ENCODE peak calls at places on chromosomes 3 and 15, in seven cellular contexts. D, X, I, T, Z, G and M are unnamed samples.

GRCh38 chr3:157275832-157276231 is 115.9 kb upstream of the CCNL1 start:
- DNase-seq in D (no peak), X (no peak), I (no peak), T (no peak), Z (no peak), G (no peak), M (no peak)

GRCh38 chr3:197023998-197024651 is 5.5 kb downstream of the MELTF start:
- DNase-seq in D (no peak), X (no peak), I (no peak), T (no peak), Z (no peak), G (peak), M (no peak)

GRCh38 chr3:42088803-42089520 is 2.2 kb upstream of the TRAK1 start:
- DNase-seq in D (no peak), X (no peak), I (no peak), T (no peak), Z (no peak), G (no peak), M (no peak)

GRCh38 chr3:119322523-119323400 is 28.6 kb downstream of the ARHGAP31 start:
- DNase-seq in D (peak), X (peak), I (peak), T (peak), Z (peak), G (peak), M (peak)

GRCh38 chr15:97623091-97623661 is 337.3 kb upstream of the ARRDC4 start:
- DNase-seq in D (no peak), X (no peak), I (no peak), T (no peak), Z (no peak), G (peak), M (no peak)

GRCh38 chr3:27221264-27221932 is 147.8 kb downstream of the NEK10 start:
- DNase-seq in D (no peak), X (no peak), I (no peak), T (no peak), Z (no peak), G (no peak), M (no peak)

GRCh38 chr3:129560931-129561594 is 18.1 kb downstream of the H1-8 start:
- DNase-seq in D (peak), X (peak), I (no peak), T (peak), Z (no peak), G (no peak), M (no peak)

GRCh38 chr15:77851696-77852095 is 219.0 kb upstream of the LINGO1 start:
- DNase-seq in D (no peak), X (peak), I (no peak), T (no peak), Z (no peak), G (peak), M (no peak)

GRCh38 chr15:75104804-75105557 is 81.6 kb downstream of the PPCDC start:
- DNase-seq in D (no peak), X (no peak), I (no peak), T (peak), Z (no peak), G (no peak), M (peak)

GRCh38 chr3:120982608-120983320 is 74.8 kb downstream of the STXBP5L start:
- DNase-seq in D (no peak), X (no peak), I (no peak), T (no peak), Z (no peak), G (peak), M (no peak)

GRCh38 chr15:60049948-60050347 is 45.8 kb downstream of the FOXB1 start:
- DNase-seq in D (no peak), X (no peak), I (no peak), T (no peak), Z (no peak), G (no peak), M (no peak)

GRCh38 chr15:83653288-83653638 is 660 bp upstream of the ADAMTSL3 start:
- DNase-seq in D (no peak), X (no peak), I (no peak), T (no peak), Z (no peak), G (peak), M (no peak)

GRCh38 chr15:99564221-99565030 is 1.4 kb upstream of the MEF2A start:
- DNase-seq in D (no peak), X (peak), I (peak), T (peak), Z (peak), G (peak), M (no peak)

GRCh38 chr15:93265046-93265658 is 176.1 kb upstream of the RGMA start:
- DNase-seq in D (no peak), X (no peak), I (no peak), T (no peak), Z (no peak), G (no peak), M (peak)

GRCh38 chr3:42994595-42994994 is 15.5 kb downstream of the GASK1A start:
- DNase-seq in D (no peak), X (no peak), I (no peak), T (no peak), Z (no peak), G (no peak), M (no peak)

GRCh38 chr15:78131295-78132021 is at the start of gene CIB2:
- DNase-seq in D (no peak), X (peak), I (peak), T (peak), Z (peak), G (peak), M (peak)

GRCh38 chr3:138284957-138285477 is 44.6 kb downstream of the NME9 start:
- DNase-seq in D (no peak), X (no peak), I (no peak), T (no peak), Z (no peak), G (peak), M (no peak)

GRCh38 chr3:57012847-57013246 is 47.6 kb upstream of the SPATA12 start:
- DNase-seq in D (no peak), X (peak), I (no peak), T (no peak), Z (no peak), G (no peak), M (no peak)

GRCh38 chr3:113268306-113268705 is 56.9 kb downstream of the BOC start:
- DNase-seq in D (no peak), X (no peak), I (no peak), T (no peak), Z (no peak), G (no peak), M (no peak)

GRCh38 chr3:149542375-149543312 is 68.1 kb downstream of the TM4SF4 start:
- DNase-seq in D (no peak), X (no peak), I (no peak), T (no peak), Z (no peak), G (no peak), M (no peak)

GRCh38 chr3:188807002-188807401 is 364.8 kb upstream of the TPRG1 start:
- DNase-seq in D (no peak), X (no peak), I (no peak), T (no peak), Z (no peak), G (no peak), M (peak)

GRCh38 chr3:185732782-185733181 is 92.1 kb downstream of the IGF2BP2 start:
- DNase-seq in D (no peak), X (no peak), I (no peak), T (no peak), Z (no peak), G (peak), M (peak)

GRCh38 chr3:196227629-196228493 is 11.5 kb downstream of the SLC51A start:
- DNase-seq in D (no peak), X (peak), I (no peak), T (no peak), Z (no peak), G (peak), M (no peak)

GRCh38 chr3:72345237-72345878 is 502.9 kb downstream of the SHQ1 start:
- DNase-seq in D (no peak), X (no peak), I (no peak), T (no peak), Z (no peak), G (no peak), M (peak)

GRCh38 chr3:55362206-55362960 is 124.7 kb downstream of the WNT5A start:
- DNase-seq in D (no peak), X (no peak), I (no peak), T (no peak), Z (no peak), G (no peak), M (peak)

GRCh38 chr15:74489518-74490338 is 28.8 kb upstream of the UBL7 start:
- DNase-seq in D (no peak), X (no peak), I (peak), T (peak), Z (peak), G (peak), M (peak)

GRCh38 chr3:132800958-132801357 is 78.7 kb upstream of the NPHP3 start:
- DNase-seq in D (no peak), X (no peak), I (no peak), T (no peak), Z (no peak), G (no peak), M (no peak)

GRCh38 chr3:78287085-78287484 is 1247.2 kb downstream of the ROBO2 start:
- DNase-seq in D (no peak), X (no peak), I (no peak), T (no peak), Z (no peak), G (no peak), M (no peak)

GRCh38 chr3:196688349-196688748 is 23.7 kb downstream of the CEP19 start:
- DNase-seq in D (peak), X (peak), I (no peak), T (peak), Z (no peak), G (no peak), M (peak)

GRCh38 chr3:33911525-33912322 is 113.3 kb downstream of the PDCD6IP start:
- DNase-seq in D (no peak), X (no peak), I (no peak), T (no peak), Z (no peak), G (no peak), M (peak)

GRCh38 chr3:11705049-11705448 is 61.3 kb upstream of the VGLL4 start:
- DNase-seq in D (no peak), X (no peak), I (no peak), T (no peak), Z (no peak), G (no peak), M (no peak)

GRCh38 chr3:114450008-114450596 is 156.3 kb downstream of the TIGIT start:
- DNase-seq in D (no peak), X (no peak), I (no peak), T (no peak), Z (no peak), G (no peak), M (peak)

DNA sequence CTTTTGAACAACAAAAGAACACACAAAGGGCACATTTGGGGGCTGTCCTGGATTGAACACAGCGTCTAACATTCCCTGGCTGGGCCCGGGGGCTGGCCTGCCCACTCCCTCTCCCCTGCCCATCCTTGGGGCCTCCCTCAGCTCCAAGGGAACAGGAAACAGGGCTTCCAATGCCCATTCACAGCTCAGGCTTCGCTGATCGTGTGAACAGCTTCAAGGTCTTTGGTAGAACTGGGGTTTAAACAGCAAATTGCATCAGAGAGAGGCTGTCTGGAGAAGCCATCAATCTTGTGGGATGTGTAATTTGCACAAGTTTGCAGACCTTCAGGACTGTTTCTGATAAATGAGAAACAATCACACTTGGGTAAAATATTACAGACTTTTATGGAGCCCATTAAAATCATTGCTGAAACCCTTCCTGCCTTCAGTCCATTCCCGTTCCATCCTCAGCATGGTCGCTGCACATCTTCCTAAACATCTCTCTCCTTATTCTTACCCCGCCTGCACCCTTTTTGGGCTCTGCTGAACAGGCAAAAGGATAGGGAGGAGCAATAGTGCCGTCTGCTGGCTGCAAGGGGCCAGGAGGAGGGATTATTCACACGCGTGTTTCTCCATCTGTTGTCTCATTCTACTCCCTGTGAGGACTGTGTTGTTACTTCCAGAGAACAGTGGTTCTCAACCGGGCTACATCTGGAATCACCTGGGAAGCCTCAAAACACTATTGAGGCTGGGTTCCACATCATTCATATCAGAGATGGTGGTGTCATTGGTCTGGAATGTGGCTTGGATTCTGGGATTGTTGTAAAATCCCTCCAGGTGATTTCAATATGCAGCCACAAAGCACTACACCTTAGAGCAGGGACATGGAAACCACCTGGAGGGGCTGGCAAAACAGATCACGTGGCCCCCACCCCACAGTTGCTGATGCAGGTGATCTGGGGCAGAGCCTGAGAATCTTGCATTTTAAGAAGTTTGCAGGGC is 116.3 kb downstream of the CLSTN2 start:
- DNase-seq in D (no peak), X (no peak), I (peak), T (no peak), Z (peak), G (peak), M (peak)
- TF ChIP-seq CTCF in D (no peak), X (no peak), I (peak), T (no peak), Z (peak), G (peak), M (peak)

GRCh38 chr3:9713142-9713541 is 9.5 kb downstream of the CPNE9 start:
- DNase-seq in D (no peak), X (no peak), I (no peak), T (no peak), Z (no peak), G (no peak), M (no peak)

GRCh38 chr3:9715764-9716437 is 12.3 kb downstream of the CPNE9 start:
- DNase-seq in D (peak), X (peak), I (peak), T (peak), Z (peak), G (no peak), M (peak)

GRCh38 chr3:9717563-9717962 is 13.9 kb downstream of the CPNE9 start:
- DNase-seq in D (no peak), X (no peak), I (no peak), T (no peak), Z (no peak), G (no peak), M (no peak)

GRCh38 chr3:9717050-9717555 is 13.5 kb downstream of the CPNE9 start:
- DNase-seq in D (no peak), X (no peak), I (no peak), T (no peak), Z (no peak), G (no peak), M (no peak)

DNA sequence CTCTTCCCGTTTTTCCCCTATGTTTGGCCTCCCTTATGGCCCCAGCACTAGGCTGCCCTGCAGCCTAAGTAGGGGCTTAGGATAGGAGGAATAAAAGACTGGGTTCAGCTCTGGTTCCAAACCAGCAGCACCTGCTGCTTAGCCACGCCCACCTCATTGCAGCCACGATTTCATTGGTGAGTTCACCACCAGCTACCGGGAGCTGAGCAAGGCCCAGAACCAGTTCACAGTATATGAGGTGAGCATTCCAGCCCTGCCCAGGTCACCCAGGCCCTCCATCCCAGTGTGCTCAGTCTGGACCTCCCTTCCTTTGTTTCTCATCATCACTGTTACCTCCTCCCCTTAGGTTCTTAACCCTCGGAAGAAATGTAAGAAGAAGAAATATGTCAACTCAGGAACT is 11.5 kb downstream of the CPNE9 start:
- DNase-seq in D (no peak), X (no peak), I (no peak), T (no peak), Z (peak), G (peak), M (no peak)
- TF ChIP-seq CTCF in D (no peak), X (no peak), I (no peak), T (no peak), Z (no peak), G (no peak), M (no peak)

GRCh38 chr15:90642464-90643300 is 74.5 kb upstream of the BLM start:
- DNase-seq in D (no peak), X (no peak), I (no peak), T (no peak), Z (no peak), G (no peak), M (no peak)
- TF ChIP-seq CTCF in D (no peak), X (no peak), I (no peak), T (no peak), Z (no peak), G (peak), M (no peak)

GRCh38 chr15:73305331-73306211 is 63.2 kb downstream of the HCN4 start:
- DNase-seq in D (no peak), X (no peak), I (peak), T (peak), Z (peak), G (peak), M (peak)
- TF ChIP-seq CTCF in D (no peak), X (no peak), I (peak), T (peak), Z (peak), G (peak), M (peak)

GRCh38 chr3:14311722-14312121 is 90.7 kb upstream of the SLC6A6 start:
- DNase-seq in D (no peak), X (no peak), I (no peak), T (no peak), Z (no peak), G (no peak), M (no peak)

GRCh38 chr3:14307953-14308352 is 94.5 kb upstream of the SLC6A6 start:
- DNase-seq in D (no peak), X (no peak), I (no peak), T (no peak), Z (no peak), G (no peak), M (no peak)

GRCh38 chr3:14317057-14317553 is 85.3 kb upstream of the SLC6A6 start:
- DNase-seq in D (no peak), X (no peak), I (no peak), T (no peak), Z (peak), G (peak), M (no peak)

GRCh38 chr3:14312375-14312774 is 90.0 kb upstream of the SLC6A6 start:
- DNase-seq in D (no peak), X (no peak), I (no peak), T (no peak), Z (no peak), G (no peak), M (no peak)
- TF ChIP-seq CTCF in D (no peak), X (no peak), I (no peak), T (no peak), Z (no peak), G (no peak), M (no peak)

DNA sequence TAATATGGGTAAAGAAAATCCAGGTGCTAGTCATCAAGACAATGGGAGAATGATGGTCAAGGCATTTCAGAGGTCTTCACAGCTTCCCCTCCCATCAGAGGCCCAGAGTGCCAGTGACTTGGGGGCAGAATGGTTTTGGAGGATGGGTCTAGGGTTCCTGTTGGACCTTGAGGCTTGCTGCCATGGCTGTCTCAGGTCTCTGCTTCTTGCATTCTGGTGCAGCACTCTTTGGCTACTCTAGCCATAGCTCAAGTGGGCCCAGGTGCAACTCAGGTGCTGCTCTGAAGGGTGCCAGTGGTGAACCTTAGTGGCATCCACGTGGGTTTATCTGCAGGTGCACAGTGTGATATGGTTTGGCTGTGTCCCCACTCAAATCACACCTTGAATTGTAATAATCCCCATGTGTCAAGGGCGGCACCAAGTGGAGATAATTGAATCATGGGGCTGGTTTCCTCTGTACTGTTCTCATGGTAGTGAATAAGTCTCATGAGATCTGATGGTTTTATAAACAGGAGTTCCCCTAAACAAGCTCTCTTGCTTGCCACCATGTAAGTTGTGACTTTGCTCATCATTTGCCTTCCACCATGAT is 48.5 kb upstream of the PEX5L start:
- DNase-seq in D (no peak), X (no peak), I (no peak), T (no peak), Z (no peak), G (no peak), M (peak)
- TF ChIP-seq CTCF in D (no peak), X (no peak), I (no peak), T (no peak), Z (no peak), G (no peak), M (peak)